ENCODE peak calls at places on chromosome 17, in four cellular contexts. M, U, S and X are unnamed samples.

GRCh38 chr17:49901460-49902331 is 53.8 kb upstream of the TAC4 start:
- DNase-seq in M (no peak), U (no peak), S (no peak), X (no peak)

GRCh38 chr17:7634384-7634783 is 4.4 kb downstream of the SHBG start:
- DNase-seq in M (no peak), U (peak), S (peak), X (no peak)

GRCh38 chr17:1590747-1591473 is 28.3 kb upstream of the PITPNA start:
- DNase-seq in M (peak), U (no peak), S (no peak), X (no peak)

GRCh38 chr17:4086041-4086483 is 56.8 kb downstream of the ZZEF1 start:
- DNase-seq in M (no peak), U (no peak), S (no peak), X (no peak)

GRCh38 chr17:75877752-75878173 is 618 bp downstream of the TRIM47 start:
- DNase-seq in M (peak), U (peak), S (peak), X (peak)

GRCh38 chr17:64736804-64737492 is 74.8 kb upstream of the SMURF2 start:
- DNase-seq in M (no peak), U (peak), S (no peak), X (no peak)

GRCh38 chr17:43517615-43518386 is 28.3 kb downstream of the ETV4 start:
- DNase-seq in M (no peak), U (no peak), S (no peak), X (no peak)

GRCh38 chr17:21297597-21297996 is 13.1 kb downstream of the MAP2K3 start:
- DNase-seq in M (peak), U (no peak), S (peak), X (peak)

DNA sequence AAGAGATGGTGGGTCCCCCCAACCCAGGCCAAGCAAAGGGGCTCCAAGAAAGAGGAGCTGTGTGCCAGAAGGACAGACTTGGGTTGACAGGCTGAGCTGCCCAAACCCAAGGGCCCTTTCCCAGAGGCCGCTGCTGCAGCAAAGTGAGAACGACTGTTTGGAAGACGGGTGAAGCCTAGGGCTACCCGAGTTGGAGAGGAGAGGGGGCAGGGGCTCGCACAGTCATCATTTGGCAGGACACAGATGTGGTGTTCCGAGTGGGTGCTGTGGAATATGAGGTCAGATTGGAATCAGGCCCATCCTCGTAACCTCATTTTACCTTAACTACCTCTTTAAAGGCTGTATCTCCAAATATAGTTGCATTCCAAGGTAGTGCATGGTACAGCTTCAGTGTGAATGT is 5.3 kb upstream of the MFAP4 start:
- DNase-seq in M (no peak), U (no peak), S (peak), X (no peak)
- H3K27ac ChIP-seq in M (no peak), U (no peak), S (no peak), X (no peak)

GRCh38 chr17:27533874-27534815 is 77.9 kb downstream of the KSR1 start:
- DNase-seq in M (no peak), U (peak), S (no peak), X (no peak)
- TF ChIP-seq CTCF in M (no peak), U (no peak), S (no peak), X (no peak)

GRCh38 chr17:40461774-40462342 is 18.6 kb downstream of the IGFBP4 start:
- DNase-seq in M (no peak), U (peak), S (no peak), X (no peak)
- H3K27ac ChIP-seq in M (no peak), U (peak), S (no peak), X (no peak)

GRCh38 chr17:30906101-30906911 is at the start of gene TEFM:
- DNase-seq in M (peak), U (peak), S (peak), X (peak)
- TF ChIP-seq CTCF in M (no peak), U (no peak), S (no peak), X (no peak)

DNA sequence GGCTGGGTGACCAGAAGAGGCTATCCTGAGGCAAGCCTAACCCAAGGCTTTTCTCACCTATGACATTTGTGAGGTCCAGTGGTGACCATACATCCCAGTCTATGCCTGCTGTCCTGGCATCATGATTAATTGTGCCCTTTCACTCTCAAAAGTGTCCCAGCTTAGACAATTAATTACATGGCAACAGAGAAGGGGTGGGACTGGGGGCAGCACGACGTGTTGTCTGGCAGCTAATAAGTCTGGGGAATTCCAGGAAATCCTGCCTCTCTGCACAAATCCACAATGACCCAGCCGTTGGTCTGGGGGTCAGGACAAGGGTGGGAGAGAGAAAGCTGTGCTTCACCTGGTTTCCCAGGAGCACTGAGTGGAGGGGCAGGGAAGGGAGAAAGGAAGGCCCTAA is 14.0 kb upstream of the MTMR4 start:
- DNase-seq in M (no peak), U (no peak), S (no peak), X (no peak)
- H3K27ac ChIP-seq in M (no peak), U (no peak), S (no peak), X (no peak)

GRCh38 chr17:81911277-81911961 is at the start of gene PCYT2:
- DNase-seq in M (peak), U (peak), S (peak), X (peak)
- TF ChIP-seq CTCF in M (no peak), U (no peak), S (no peak), X (no peak)